ENCODE peak calls at places on chromosomes 6 and 20, in seven cellular contexts. Q is HS-27A, O is neural crest cell, D is glomerular endothelial cell, G is caudate nucleus, A is NCI-H1092 treated with DMSO at 0.1 percent for 48 hours, Z is NCI-H510A treated with DMSO at 0.1 percent for 48 hours. K is an unnamed sample.
A peak's percentile ranks its signal among the peaks of the same experiment; 100 is the strongest.

GRCh38 chr6:126959765-126960164 is 158.7 kb upstream of the RSPO3 start:
- DNase-seq in Z (no peak), G (no peak), D (no peak), A (no peak), Q (no peak), O (no peak), K (no peak)

GRCh38 chr6:70725817-70726413 is 58.2 kb downstream of the SMAP1 start:
- DNase-seq in G (no peak), Z (no peak), A (no peak), Q (no peak), D (no peak), O (no peak), K (no peak)

GRCh38 chr20:18252597-18253451 is 35.5 kb upstream of the ZNF133 start:
- DNase-seq in D (no peak), A (no peak), Z (no peak), G (no peak), O (no peak), Q (peak; percentile 26), K (no peak)

GRCh38 chr20:34904202-34904621 is 27.8 kb downstream of the ACSS2 start:
- DNase-seq in Z (no peak), G (no peak), D (no peak), Q (no peak), A (no peak), O (no peak), K (no peak)

GRCh38 chr6:143215785-143216184 is 155.1 kb downstream of the AIG1 start:
- DNase-seq in O (no peak), Z (no peak), Q (no peak), G (no peak), A (no peak), D (no peak), K (no peak)

GRCh38 chr6:38316099-38316868 is 323.4 kb downstream of the BTBD9 start:
- DNase-seq in D (no peak), Z (no peak), A (no peak), Q (no peak), O (no peak), G (no peak), K (no peak)

GRCh38 chr20:51696304-51697118 is 71.7 kb downstream of the ATP9A start:
- DNase-seq in A (peak; percentile 63), Q (no peak), D (no peak), G (no peak), Z (peak; percentile 56), O (no peak), K (no peak)

GRCh38 chr6:166268431-166268830 is 39.8 kb downstream of the PRR18 start:
- DNase-seq in A (no peak), Q (no peak), O (no peak), Z (no peak), G (no peak), D (no peak), K (no peak)

GRCh38 chr6:89993411-89993810 is 99.1 kb downstream of the GJA10 start:
- DNase-seq in Q (no peak), Z (no peak), A (no peak), G (no peak), D (no peak), O (no peak), K (no peak)

GRCh38 chr6:116564921-116565872 is 6.1 kb upstream of the RWDD1 start:
- DNase-seq in Z (no peak), Q (no peak), D (no peak), O (no peak), A (no peak), G (no peak), K (no peak)

GRCh38 chr20:57089701-57090144 is 176.7 kb downstream of the BMP7 start:
- DNase-seq in G (peak; percentile 67), A (peak; percentile 5), O (peak; percentile 86), Q (no peak), Z (peak; percentile 0), D (no peak), K (peak; percentile 75)

GRCh38 chr6:157182503-157183254 is 140.6 kb downstream of the TMEM242 start:
- DNase-seq in Z (peak; percentile 29), O (no peak), A (no peak), D (no peak), Q (no peak), G (no peak), K (no peak)

GRCh38 chr6:43953794-43954310 is 173.4 kb downstream of the MRPL14 start:
- DNase-seq in D (no peak), Q (no peak), Z (no peak), G (no peak), O (no peak), A (no peak), K (no peak)

GRCh38 chr6:25883536-25883935 is 9.5 kb upstream of the SLC17A3 start:
- DNase-seq in A (no peak), D (no peak), Q (no peak), O (no peak), G (no peak), Z (no peak), K (no peak)

GRCh38 chr6:22444335-22444734 is 125.0 kb upstream of the HDGFL1 start:
- DNase-seq in D (peak; percentile 77), G (no peak), Z (no peak), Q (no peak), A (no peak), O (no peak), K (no peak)

GRCh38 chr20:41782730-41783406 is 164.7 kb upstream of the CHD6 start:
- DNase-seq in G (no peak), Z (no peak), D (no peak), A (no peak), O (no peak), Q (no peak), K (no peak)

GRCh38 chr6:70673054-70673453 is 5.4 kb downstream of the SMAP1 start:
- DNase-seq in G (no peak), D (no peak), O (no peak), Q (no peak), A (no peak), Z (no peak), K (no peak)

GRCh38 chr6:119603501-119603900 is 253.9 kb upstream of the MAN1A1 start:
- DNase-seq in D (no peak), A (no peak), O (no peak), Z (no peak), Q (no peak), G (no peak), K (no peak)

GRCh38 chr6:126064994-126065401 is 78.7 kb downstream of the TRMT11 start:
- DNase-seq in Q (no peak), O (no peak), A (no peak), Z (no peak), D (no peak), G (no peak), K (no peak)